ENCODE peak calls at places on chromosomes 5 and 9, in ten cellular contexts. One of them, this sample, is unnamed.

GRCh38 chr5:159097461-159098284 is 2.0 kb downstream of the EBF1 start:
- DNase-seq in tibial artery: peak; percentile 59
- DNase-seq in astrocyte of the spinal cord: peak; percentile 49
- DNase-seq in left lung: no peak
- DNase-seq in left ventricle myocardium inferior: peak; percentile 57
- DNase-seq in fibroblast of the aortic adventitia: peak; percentile 71
- DNase-seq in PC-3: no peak
- DNase-seq in GM06990: peak; percentile 70
- DNase-seq in lower leg skin: peak; percentile 36
- DNase-seq in AG10803: peak; percentile 73
- DNase-seq in this sample: peak; percentile 92

GRCh38 chr9:15485836-15486678 is 24.7 kb downstream of the PSIP1 start:
- DNase-seq in tibial artery: no peak
- DNase-seq in astrocyte of the spinal cord: peak; percentile 36
- DNase-seq in left lung: no peak
- DNase-seq in left ventricle myocardium inferior: no peak
- DNase-seq in fibroblast of the aortic adventitia: peak; percentile 45
- DNase-seq in PC-3: peak; percentile 51
- DNase-seq in GM06990: no peak
- DNase-seq in lower leg skin: no peak
- DNase-seq in AG10803: peak; percentile 23
- DNase-seq in this sample: no peak

GRCh38 chr9:87431831-87432230 is 65.8 kb upstream of the DAPK1 start:
- DNase-seq in tibial artery: no peak
- DNase-seq in astrocyte of the spinal cord: no peak
- DNase-seq in left lung: no peak
- DNase-seq in left ventricle myocardium inferior: no peak
- DNase-seq in fibroblast of the aortic adventitia: peak; percentile 11
- DNase-seq in PC-3: no peak
- DNase-seq in GM06990: no peak
- DNase-seq in lower leg skin: no peak
- DNase-seq in AG10803: peak; percentile 55
- DNase-seq in this sample: no peak

GRCh38 chr5:139696167-139696893 is 48.2 kb downstream of the CXXC5 start:
- DNase-seq in tibial artery: no peak
- DNase-seq in astrocyte of the spinal cord: no peak
- DNase-seq in left lung: no peak
- DNase-seq in left ventricle myocardium inferior: no peak
- DNase-seq in fibroblast of the aortic adventitia: peak; percentile 22
- DNase-seq in PC-3: no peak
- DNase-seq in GM06990: no peak
- DNase-seq in lower leg skin: no peak
- DNase-seq in AG10803: peak; percentile 24
- DNase-seq in this sample: no peak

GRCh38 chr5:1800470-1801060 is 642 bp upstream of the NDUFS6 start:
- DNase-seq in tibial artery: peak; percentile 19
- DNase-seq in astrocyte of the spinal cord: peak; percentile 20
- DNase-seq in left lung: peak; percentile 43
- DNase-seq in left ventricle myocardium inferior: no peak
- DNase-seq in fibroblast of the aortic adventitia: peak; percentile 23
- DNase-seq in PC-3: peak; percentile 11
- DNase-seq in GM06990: no peak
- DNase-seq in lower leg skin: no peak
- DNase-seq in AG10803: no peak
- DNase-seq in this sample: peak; percentile 67

GRCh38 chr9:107637421-107638420 is 148.2 kb upstream of the KLF4 start:
- DNase-seq in tibial artery: peak; percentile 98
- DNase-seq in astrocyte of the spinal cord: peak; percentile 97
- DNase-seq in left lung: peak; percentile 88
- DNase-seq in left ventricle myocardium inferior: peak; percentile 88
- DNase-seq in fibroblast of the aortic adventitia: peak; percentile 100
- DNase-seq in PC-3: peak; percentile 31
- DNase-seq in GM06990: no peak
- DNase-seq in lower leg skin: peak; percentile 95
- DNase-seq in AG10803: peak; percentile 98
- DNase-seq in this sample: peak; percentile 98

GRCh38 chr5:103393131-103393754 is 134.7 kb downstream of the MACIR start:
- DNase-seq in tibial artery: peak; percentile 26
- DNase-seq in astrocyte of the spinal cord: peak; percentile 6
- DNase-seq in left lung: no peak
- DNase-seq in left ventricle myocardium inferior: peak; percentile 16
- DNase-seq in fibroblast of the aortic adventitia: peak; percentile 44
- DNase-seq in PC-3: peak; percentile 31
- DNase-seq in GM06990: no peak
- DNase-seq in lower leg skin: peak; percentile 28
- DNase-seq in AG10803: peak; percentile 89
- DNase-seq in this sample: no peak

GRCh38 chr5:81513468-81513867 is 119.5 kb upstream of the ACOT12 start:
- DNase-seq in tibial artery: no peak
- DNase-seq in astrocyte of the spinal cord: no peak
- DNase-seq in left lung: no peak
- DNase-seq in left ventricle myocardium inferior: no peak
- DNase-seq in fibroblast of the aortic adventitia: no peak
- DNase-seq in PC-3: no peak
- DNase-seq in GM06990: no peak
- DNase-seq in lower leg skin: no peak
- DNase-seq in AG10803: no peak
- DNase-seq in this sample: no peak

GRCh38 chr5:96651948-96652753 is 10.0 kb upstream of the CAST start:
- DNase-seq in tibial artery: no peak
- DNase-seq in astrocyte of the spinal cord: no peak
- DNase-seq in left lung: no peak
- DNase-seq in left ventricle myocardium inferior: no peak
- DNase-seq in fibroblast of the aortic adventitia: no peak
- DNase-seq in PC-3: no peak
- DNase-seq in GM06990: no peak
- DNase-seq in lower leg skin: no peak
- DNase-seq in AG10803: no peak
- DNase-seq in this sample: no peak

DNA sequence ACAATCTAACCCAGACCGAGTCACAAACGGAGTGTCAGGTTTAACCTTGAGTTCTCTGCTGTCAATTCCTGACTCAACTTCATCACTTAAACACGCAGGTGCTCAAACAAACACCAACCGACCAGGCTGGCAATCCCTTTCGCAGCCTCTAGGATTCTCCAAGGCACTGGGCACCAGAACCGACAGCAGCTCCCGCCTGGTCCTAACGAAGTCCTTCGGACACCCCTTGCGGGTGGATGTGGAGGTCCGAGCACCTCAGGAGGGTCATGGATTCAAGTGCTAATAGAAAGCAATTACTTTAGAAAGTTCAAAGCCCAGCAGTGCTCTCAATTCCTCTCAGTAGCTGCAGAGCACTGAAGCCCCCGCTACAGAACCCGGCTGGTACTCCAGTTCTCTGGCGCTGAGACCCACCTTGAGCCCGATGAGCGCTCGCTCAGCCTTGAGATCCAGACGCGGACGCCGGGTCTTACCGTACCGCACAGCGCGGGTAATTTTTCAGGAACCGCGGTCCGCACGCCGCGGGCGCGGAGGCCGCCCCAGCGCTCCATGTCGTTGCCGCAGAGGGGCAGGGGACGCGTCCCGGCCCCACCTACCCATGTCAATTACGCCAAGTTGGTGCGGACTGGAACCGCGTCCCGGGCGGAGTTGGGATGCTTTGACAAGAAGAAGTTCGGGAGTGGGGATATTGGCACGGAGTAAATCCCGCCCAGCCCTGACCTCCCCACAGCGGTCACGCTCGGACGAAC is 672 bp downstream of the MARCHF3 start:
- DNase-seq in tibial artery: peak; percentile 41
- DNase-seq in astrocyte of the spinal cord: peak; percentile 73
- DNase-seq in left lung: peak; percentile 56
- DNase-seq in left ventricle myocardium inferior: peak; percentile 35
- DNase-seq in fibroblast of the aortic adventitia: peak; percentile 70
- DNase-seq in PC-3: peak; percentile 85
- DNase-seq in GM06990: peak; percentile 66
- DNase-seq in lower leg skin: peak; percentile 35
- DNase-seq in AG10803: peak; percentile 59
- DNase-seq in this sample: peak; percentile 84
- H3K4me3 ChIP-seq in tibial artery: peak overlapping the region; percentile 83
- H3K4me3 ChIP-seq in astrocyte of the spinal cord: peak overlapping the region; percentile 74
- H3K4me3 ChIP-seq in left lung: peak overlapping the region; percentile 81
- H3K4me3 ChIP-seq in left ventricle myocardium inferior: peak overlapping the region; percentile 95
- H3K4me3 ChIP-seq in fibroblast of the aortic adventitia: peak overlapping the region; percentile 96
- H3K4me3 ChIP-seq in PC-3: peak overlapping the region; percentile 91
- H3K4me3 ChIP-seq in GM06990: peak overlapping the region; percentile 89
- H3K4me3 ChIP-seq in lower leg skin: peak overlapping the region; percentile 73
- H3K4me3 ChIP-seq in AG10803: peak overlapping the region; percentile 88
- H3K4me3 ChIP-seq in this sample: peak overlapping the region; percentile 89

DNA sequence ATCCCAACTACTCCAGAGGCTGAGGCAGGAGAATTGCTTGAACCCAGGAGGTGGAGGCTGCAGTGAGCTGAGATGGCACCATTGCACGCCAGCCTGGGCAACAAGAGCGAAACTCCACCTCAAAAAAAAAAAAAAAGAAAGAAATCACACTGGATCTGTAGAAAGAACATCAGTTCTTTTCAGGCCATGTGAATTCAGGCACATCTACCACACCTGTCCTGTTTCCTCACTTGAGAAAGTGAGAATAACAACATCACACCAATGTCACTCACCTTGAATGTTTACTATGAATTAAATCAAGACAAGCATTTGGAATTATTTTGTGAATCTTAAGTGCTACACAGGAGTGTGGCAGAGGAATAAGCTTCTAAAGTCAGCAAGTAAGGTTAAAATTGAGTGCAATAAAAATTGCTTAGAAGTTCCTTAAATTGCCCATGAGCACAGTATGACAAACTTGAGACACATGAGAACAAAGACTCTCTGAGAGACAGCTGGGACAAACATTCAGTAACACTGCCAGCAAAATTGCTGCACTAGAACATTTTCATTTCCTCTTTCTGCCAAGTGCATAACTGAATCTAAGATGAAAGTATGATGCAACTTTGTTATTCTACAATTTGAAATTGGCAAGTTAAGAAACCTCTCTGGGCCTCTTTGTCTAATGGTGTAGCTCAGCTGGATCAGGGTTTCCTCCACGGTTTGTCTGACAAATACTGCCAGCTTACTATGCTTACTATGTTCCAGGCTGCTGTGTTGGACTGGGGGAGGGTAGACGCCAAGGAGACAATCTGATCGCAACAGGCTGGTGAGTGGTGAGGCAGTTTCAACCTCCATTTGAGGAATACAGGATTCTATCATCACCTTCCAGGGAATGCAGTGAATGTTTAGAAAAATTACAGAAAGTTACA is 1.9 kb upstream of the RIC1 start:
- DNase-seq in tibial artery: peak; percentile 74
- DNase-seq in astrocyte of the spinal cord: peak; percentile 83
- DNase-seq in left lung: no peak
- DNase-seq in left ventricle myocardium inferior: peak; percentile 32
- DNase-seq in fibroblast of the aortic adventitia: peak; percentile 93
- DNase-seq in PC-3: peak; percentile 36
- DNase-seq in GM06990: peak; percentile 84
- DNase-seq in lower leg skin: peak; percentile 78
- DNase-seq in AG10803: peak; percentile 89
- DNase-seq in this sample: peak; percentile 87
- H3K4me3 ChIP-seq in tibial artery: peak overlapping the region; percentile 73
- H3K4me3 ChIP-seq in astrocyte of the spinal cord: peak overlapping the region; percentile 10
- H3K4me3 ChIP-seq in left lung: peak overlapping the region; percentile 91
- H3K4me3 ChIP-seq in left ventricle myocardium inferior: peak overlapping the region; percentile 98
- H3K4me3 ChIP-seq in fibroblast of the aortic adventitia: peak overlapping the region; percentile 80
- H3K4me3 ChIP-seq in PC-3: peak overlapping the region; percentile 76
- H3K4me3 ChIP-seq in GM06990: peak overlapping the region; percentile 95
- H3K4me3 ChIP-seq in lower leg skin: no peak overlapping the region
- H3K4me3 ChIP-seq in AG10803: peak overlapping the region; percentile 78
- H3K4me3 ChIP-seq in this sample: peak overlapping the region; percentile 95

DNA sequence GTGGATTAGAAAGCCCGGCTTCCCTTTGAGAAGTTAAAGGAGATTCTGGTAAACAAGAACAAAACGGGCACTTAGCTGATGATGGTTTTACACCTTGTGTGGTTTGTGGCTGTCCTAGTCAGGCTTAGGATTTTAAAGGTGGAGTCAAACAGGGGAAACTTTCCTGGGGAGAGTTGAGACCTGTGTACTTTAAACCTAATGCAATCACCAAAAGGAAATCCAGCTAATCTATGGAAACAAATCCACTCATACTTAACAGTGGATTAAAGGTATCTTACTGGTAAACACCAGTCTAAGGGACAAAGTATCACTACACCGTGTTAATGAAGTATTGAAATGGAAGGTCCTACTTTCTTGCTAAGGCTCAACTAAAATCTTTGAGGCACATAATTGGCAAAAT is 150.3 kb upstream of the PCA3 start:
- DNase-seq in tibial artery: no peak
- DNase-seq in astrocyte of the spinal cord: no peak
- DNase-seq in left lung: no peak
- DNase-seq in left ventricle myocardium inferior: no peak
- DNase-seq in fibroblast of the aortic adventitia: no peak
- DNase-seq in PC-3: no peak
- DNase-seq in GM06990: no peak
- DNase-seq in lower leg skin: no peak
- DNase-seq in AG10803: no peak
- DNase-seq in this sample: no peak
- H3K4me3 ChIP-seq in tibial artery: no peak overlapping the region
- H3K4me3 ChIP-seq in astrocyte of the spinal cord: no peak overlapping the region
- H3K4me3 ChIP-seq in left lung: no peak overlapping the region
- H3K4me3 ChIP-seq in left ventricle myocardium inferior: no peak overlapping the region
- H3K4me3 ChIP-seq in fibroblast of the aortic adventitia: no peak overlapping the region
- H3K4me3 ChIP-seq in PC-3: no peak overlapping the region
- H3K4me3 ChIP-seq in GM06990: no peak overlapping the region
- H3K4me3 ChIP-seq in lower leg skin: no peak overlapping the region
- H3K4me3 ChIP-seq in AG10803: no peak overlapping the region
- H3K4me3 ChIP-seq in this sample: no peak overlapping the region

GRCh38 chr5:5420251-5420650 is 2.2 kb upstream of the ICE1 start:
- DNase-seq in tibial artery: no peak
- DNase-seq in astrocyte of the spinal cord: no peak
- DNase-seq in left lung: no peak
- DNase-seq in left ventricle myocardium inferior: no peak
- DNase-seq in fibroblast of the aortic adventitia: no peak
- DNase-seq in PC-3: no peak
- DNase-seq in GM06990: peak; percentile 26
- DNase-seq in lower leg skin: no peak
- DNase-seq in AG10803: no peak
- DNase-seq in this sample: no peak

GRCh38 chr5:5421149-5421960 is 1.1 kb upstream of the ICE1 start:
- DNase-seq in tibial artery: no peak
- DNase-seq in astrocyte of the spinal cord: peak; percentile 7
- DNase-seq in left lung: no peak
- DNase-seq in left ventricle myocardium inferior: no peak
- DNase-seq in fibroblast of the aortic adventitia: peak; percentile 25
- DNase-seq in PC-3: no peak
- DNase-seq in GM06990: peak; percentile 22
- DNase-seq in lower leg skin: no peak
- DNase-seq in AG10803: peak; percentile 10
- DNase-seq in this sample: no peak

GRCh38 chr5:5418764-5419163 is 3.7 kb upstream of the ICE1 start:
- DNase-seq in tibial artery: no peak
- DNase-seq in astrocyte of the spinal cord: no peak
- DNase-seq in left lung: no peak
- DNase-seq in left ventricle myocardium inferior: no peak
- DNase-seq in fibroblast of the aortic adventitia: no peak
- DNase-seq in PC-3: no peak
- DNase-seq in GM06990: no peak
- DNase-seq in lower leg skin: no peak
- DNase-seq in AG10803: no peak
- DNase-seq in this sample: no peak

GRCh38 chr5:5418006-5418405 is 4.5 kb upstream of the ICE1 start:
- DNase-seq in tibial artery: no peak
- DNase-seq in astrocyte of the spinal cord: no peak
- DNase-seq in left lung: no peak
- DNase-seq in left ventricle myocardium inferior: no peak
- DNase-seq in fibroblast of the aortic adventitia: no peak
- DNase-seq in PC-3: no peak
- DNase-seq in GM06990: no peak
- DNase-seq in lower leg skin: no peak
- DNase-seq in AG10803: no peak
- DNase-seq in this sample: no peak

GRCh38 chr5:5419291-5420210 is 2.9 kb upstream of the ICE1 start:
- DNase-seq in tibial artery: no peak
- DNase-seq in astrocyte of the spinal cord: peak; percentile 74
- DNase-seq in left lung: no peak
- DNase-seq in left ventricle myocardium inferior: no peak
- DNase-seq in fibroblast of the aortic adventitia: peak; percentile 80
- DNase-seq in PC-3: peak; percentile 77
- DNase-seq in GM06990: peak; percentile 14
- DNase-seq in lower leg skin: no peak
- DNase-seq in AG10803: peak; percentile 78
- DNase-seq in this sample: peak; percentile 92
- H3K4me3 ChIP-seq in tibial artery: no peak overlapping the region
- H3K4me3 ChIP-seq in astrocyte of the spinal cord: no peak overlapping the region
- H3K4me3 ChIP-seq in left lung: no peak overlapping the region
- H3K4me3 ChIP-seq in left ventricle myocardium inferior: no peak overlapping the region
- H3K4me3 ChIP-seq in fibroblast of the aortic adventitia: no peak overlapping the region
- H3K4me3 ChIP-seq in PC-3: no peak overlapping the region
- H3K4me3 ChIP-seq in GM06990: no peak overlapping the region
- H3K4me3 ChIP-seq in lower leg skin: no peak overlapping the region
- H3K4me3 ChIP-seq in AG10803: no peak overlapping the region
- H3K4me3 ChIP-seq in this sample: peak overlapping the region; percentile 32

This sample was measured in osteoblast.